ENCODE peak calls at places on chromosomes 12 and 14, in ten cellular contexts. X is Kasumi-1; Y is neural crest cell; F is astrocyte; V is mesendoderm; S is activated T-helper 1 cell treated with anti-CD3 and anti-CD28 coated beads, Interleukin-2, amount 50 U/mL, for 16 hours; E is ELR; P is T47D; N is AG04449; Q is GM23338. W is an unnamed sample.

GRCh38 chr14:103401223-103402214 is 16.3 kb downstream of the MARK3 start:
- DNase-seq in S (no peak), Q (peak; percentile 23), X (peak; percentile 50), N (no peak), F (peak; percentile 86), V (peak; percentile 64), P (no peak), Y (no peak), E (peak; percentile 94), W (no peak)

GRCh38 chr12:110619534-110619953 is 5.6 kb downstream of the TCTN1 start:
- DNase-seq in S (no peak), X (no peak), E (peak; percentile 20), F (no peak), V (no peak), Q (no peak), P (no peak), Y (no peak), N (no peak), W (no peak)

GRCh38 chr12:6430990-6431353 is 13.8 kb upstream of the CD27 start:
- DNase-seq in S (no peak), X (no peak), E (peak; percentile 41), V (no peak), Y (no peak), F (no peak), Q (no peak), P (no peak), N (no peak), W (no peak)

GRCh38 chr14:99745307-99745951 is 47.8 kb upstream of the EML1 start:
- DNase-seq in X (no peak), Q (no peak), E (peak; percentile 87), F (peak; percentile 95), S (no peak), Y (no peak), V (no peak), P (no peak), N (peak; percentile 59), W (no peak)

GRCh38 chr14:68873379-68873778 is 80.5 kb upstream of the ZFP36L1 start:
- DNase-seq in V (no peak), P (no peak), E (no peak), X (no peak), Q (no peak), F (no peak), Y (no peak), S (no peak), N (no peak), W (no peak)

GRCh38 chr14:96252323-96253052 is 3.5 kb upstream of the BDKRB1 start:
- DNase-seq in V (no peak), P (no peak), X (no peak), S (no peak), E (no peak), F (no peak), Y (no peak), Q (no peak), N (no peak), W (no peak)

GRCh38 chr12:115771065-115771464 is 506.4 kb downstream of the MED13L start:
- DNase-seq in N (no peak), X (no peak), E (peak; percentile 47), V (peak; percentile 64), F (no peak), S (no peak), Q (peak; percentile 35), Y (no peak), P (peak; percentile 44), W (no peak)

GRCh38 chr12:94553130-94553519 is 93.5 kb upstream of the CEP83 start:
- DNase-seq in Y (no peak), N (no peak), P (no peak), X (no peak), Q (no peak), V (no peak), S (no peak), F (peak; percentile 78), E (peak; percentile 93), W (no peak)

GRCh38 chr14:88825078-88825458 is 617 bp downstream of the TTC8 start:
- DNase-seq in X (peak; percentile 18), Y (no peak), Q (no peak), S (no peak), N (no peak), E (peak; percentile 52), F (peak; percentile 25), P (peak; percentile 18), V (no peak), W (no peak)

GRCh38 chr14:37620856-37621255 is 25.4 kb downstream of the TTC6 start:
- DNase-seq in P (no peak), E (no peak), S (no peak), Y (no peak), N (no peak), F (no peak), V (no peak), Q (no peak), X (no peak), W (no peak)

GRCh38 chr14:103056322-103057027 is 874 bp downstream of the CDC42BPB start:
- DNase-seq in S (no peak), P (no peak), N (no peak), Y (peak; percentile 45), X (no peak), Q (peak; percentile 82), F (peak; percentile 35), E (peak; percentile 88), V (peak; percentile 87), W (no peak)

GRCh38 chr12:13404631-13405473 is 208.3 kb downstream of the EMP1 start:
- DNase-seq in Y (no peak), N (no peak), X (no peak), E (no peak), F (no peak), P (no peak), Q (no peak), V (no peak), S (no peak), W (no peak)

GRCh38 chr12:120221576-120221900 is 20.6 kb upstream of the RPLP0 start:
- DNase-seq in X (no peak), Q (no peak), F (no peak), V (no peak), S (no peak), Y (no peak), E (no peak), N (no peak), P (no peak), W (no peak)

GRCh38 chr12:62724285-62724684 is 210.7 kb downstream of the PPM1H start:
- DNase-seq in P (no peak), E (no peak), V (no peak), S (no peak), Q (no peak), N (no peak), X (no peak), Y (no peak), F (no peak), W (no peak)

GRCh38 chr14:94079891-94080605 is 954 bp downstream of the DDX24 start:
- DNase-seq in S (no peak), Y (no peak), X (peak; percentile 16), Q (no peak), V (no peak), F (peak; percentile 44), E (no peak), N (no peak), P (peak; percentile 18), W (no peak)

GRCh38 chr14:75539562-75540478 is 17.6 kb downstream of the BATF start:
- DNase-seq in Y (no peak), E (no peak), V (no peak), P (no peak), F (no peak), N (no peak), X (no peak), Q (peak; percentile 36), S (no peak), W (peak; percentile 17)

GRCh38 chr14:81589381-81590065 is 55.9 kb upstream of the SEL1L start:
- DNase-seq in E (no peak), X (no peak), N (no peak), Y (no peak), V (no peak), P (no peak), Q (no peak), S (no peak), F (no peak), W (no peak)

GRCh38 chr14:68137704-68138619 is 318.4 kb downstream of the RAD51B start:
- DNase-seq in S (no peak), F (peak; percentile 98), N (peak; percentile 91), Y (peak; percentile 61), Q (peak; percentile 95), P (peak; percentile 51), E (peak; percentile 99), V (peak; percentile 100), X (no peak), W (no peak)

GRCh38 chr12:8572507-8572906 is 31.8 kb upstream of the CLEC4E start:
- DNase-seq in S (no peak), F (no peak), P (no peak), Y (no peak), Q (no peak), E (no peak), N (no peak), V (peak; percentile 60), X (no peak), W (no peak)

GRCh38 chr14:77099425-77100167 is 1.5 kb downstream of the CIPC start:
- DNase-seq in Y (no peak), F (peak; percentile 58), X (peak; percentile 71), E (peak; percentile 71), P (no peak), N (peak; percentile 41), S (no peak), Q (no peak), V (peak; percentile 50), W (no peak)

GRCh38 chr14:23513005-23513412 is 38.6 kb downstream of the ZFHX2 start:
- DNase-seq in X (no peak), P (no peak), F (no peak), E (no peak), Y (no peak), V (no peak), Q (no peak), S (no peak), N (no peak), W (no peak)

GRCh38 chr12:3309805-3310204 is 181.2 kb upstream of the PRMT8 start:
- DNase-seq in X (no peak), N (no peak), Q (no peak), P (no peak), F (no peak), S (no peak), V (no peak), E (no peak), Y (no peak), W (no peak)

GRCh38 chr12:112599871-112600270 is 181.1 kb downstream of the PTPN11 start:
- DNase-seq in X (no peak), N (no peak), F (no peak), V (no peak), P (no peak), S (no peak), E (no peak), Y (no peak), Q (no peak), W (no peak)